ENCODE peak calls at places on chromosomes 1 and 21, in seven cellular contexts. One of them, this sample, is unnamed.

GRCh38 chr1:225942574-225942973 is 1.6 kb upstream of the LEFTY2 start:
- DNase-seq in CD8-positive, alpha-beta memory T cell: no peak
- DNase-seq in left ventricle myocardium inferior: no peak
- DNase-seq in transverse colon: peak
- DNase-seq in CD8-positive, alpha-beta T cell: no peak
- DNase-seq in bronchial epithelial cell: no peak
- DNase-seq in heart left ventricle: no peak
- DNase-seq in this sample: no peak

GRCh38 chr1:213369465-213369864 is 318.4 kb downstream of the RPS6KC1 start:
- DNase-seq in CD8-positive, alpha-beta T cell: no peak
- DNase-seq in bronchial epithelial cell: no peak
- DNase-seq in heart left ventricle: no peak
- DNase-seq in transverse colon: no peak
- DNase-seq in left ventricle myocardium inferior: no peak
- DNase-seq in CD8-positive, alpha-beta memory T cell: no peak
- DNase-seq in this sample: no peak

GRCh38 chr1:216641669-216642460 is 81.4 kb downstream of the ESRRG start:
- DNase-seq in left ventricle myocardium inferior: no peak
- DNase-seq in CD8-positive, alpha-beta memory T cell: no peak
- DNase-seq in CD8-positive, alpha-beta T cell: no peak
- DNase-seq in transverse colon: no peak
- DNase-seq in bronchial epithelial cell: no peak
- DNase-seq in heart left ventricle: no peak
- DNase-seq in this sample: no peak

GRCh38 chr1:115056395-115056798 is 26.8 kb downstream of the TSHB start:
- DNase-seq in CD8-positive, alpha-beta T cell: no peak
- DNase-seq in left ventricle myocardium inferior: no peak
- DNase-seq in CD8-positive, alpha-beta memory T cell: no peak
- DNase-seq in transverse colon: peak
- DNase-seq in bronchial epithelial cell: peak
- DNase-seq in heart left ventricle: no peak
- DNase-seq in this sample: no peak

GRCh38 chr21:34243562-34243961 is 120.2 kb upstream of the KCNE2 start:
- DNase-seq in transverse colon: peak
- DNase-seq in CD8-positive, alpha-beta T cell: no peak
- DNase-seq in bronchial epithelial cell: peak
- DNase-seq in left ventricle myocardium inferior: no peak
- DNase-seq in CD8-positive, alpha-beta memory T cell: no peak
- DNase-seq in heart left ventricle: peak
- DNase-seq in this sample: peak

GRCh38 chr1:43300661-43301094 is at the start of gene TIE1:
- DNase-seq in bronchial epithelial cell: no peak
- DNase-seq in left ventricle myocardium inferior: peak
- DNase-seq in transverse colon: no peak
- DNase-seq in heart left ventricle: peak
- DNase-seq in CD8-positive, alpha-beta memory T cell: no peak
- DNase-seq in CD8-positive, alpha-beta T cell: no peak
- DNase-seq in this sample: no peak

GRCh38 chr1:20882837-20883236 is 95.7 kb upstream of the HP1BP3 start:
- DNase-seq in CD8-positive, alpha-beta T cell: no peak
- DNase-seq in bronchial epithelial cell: no peak
- DNase-seq in CD8-positive, alpha-beta memory T cell: no peak
- DNase-seq in left ventricle myocardium inferior: no peak
- DNase-seq in transverse colon: no peak
- DNase-seq in heart left ventricle: no peak
- DNase-seq in this sample: no peak

GRCh38 chr1:119347858-119348257 is 20.7 kb upstream of the HAO2 start:
- DNase-seq in heart left ventricle: no peak
- DNase-seq in bronchial epithelial cell: peak
- DNase-seq in left ventricle myocardium inferior: no peak
- DNase-seq in transverse colon: no peak
- DNase-seq in CD8-positive, alpha-beta T cell: no peak
- DNase-seq in CD8-positive, alpha-beta memory T cell: no peak
- DNase-seq in this sample: no peak

GRCh38 chr1:38940339-38941047 is 1.1 kb downstream of the RHBDL2 start:
- DNase-seq in CD8-positive, alpha-beta memory T cell: no peak
- DNase-seq in bronchial epithelial cell: no peak
- DNase-seq in CD8-positive, alpha-beta T cell: no peak
- DNase-seq in left ventricle myocardium inferior: no peak
- DNase-seq in transverse colon: peak
- DNase-seq in heart left ventricle: no peak
- DNase-seq in this sample: no peak

GRCh38 chr1:37108596-37109188 is 74.4 kb upstream of the GRIK3 start:
- DNase-seq in CD8-positive, alpha-beta T cell: no peak
- DNase-seq in bronchial epithelial cell: no peak
- DNase-seq in heart left ventricle: no peak
- DNase-seq in transverse colon: no peak
- DNase-seq in left ventricle myocardium inferior: no peak
- DNase-seq in CD8-positive, alpha-beta memory T cell: no peak
- DNase-seq in this sample: no peak

GRCh38 chr1:207698822-207699483 is 52.9 kb upstream of the CD46 start:
- DNase-seq in CD8-positive, alpha-beta memory T cell: no peak
- DNase-seq in left ventricle myocardium inferior: peak
- DNase-seq in bronchial epithelial cell: peak
- DNase-seq in heart left ventricle: peak
- DNase-seq in transverse colon: peak
- DNase-seq in CD8-positive, alpha-beta T cell: peak
- DNase-seq in this sample: peak

GRCh38 chr1:223662943-223663342 is 2.6 kb downstream of the CAPN8 start:
- DNase-seq in heart left ventricle: no peak
- DNase-seq in CD8-positive, alpha-beta memory T cell: no peak
- DNase-seq in bronchial epithelial cell: peak
- DNase-seq in CD8-positive, alpha-beta T cell: no peak
- DNase-seq in left ventricle myocardium inferior: no peak
- DNase-seq in transverse colon: no peak
- DNase-seq in this sample: no peak

GRCh38 chr1:239044829-239045228 is 341.5 kb upstream of the CHRM3 start:
- DNase-seq in transverse colon: no peak
- DNase-seq in bronchial epithelial cell: no peak
- DNase-seq in heart left ventricle: no peak
- DNase-seq in CD8-positive, alpha-beta T cell: no peak
- DNase-seq in CD8-positive, alpha-beta memory T cell: no peak
- DNase-seq in left ventricle myocardium inferior: no peak
- DNase-seq in this sample: no peak

GRCh38 chr21:31545036-31545435 is 114.5 kb upstream of the SOD1 start:
- DNase-seq in transverse colon: no peak
- DNase-seq in bronchial epithelial cell: no peak
- DNase-seq in CD8-positive, alpha-beta T cell: no peak
- DNase-seq in CD8-positive, alpha-beta memory T cell: no peak
- DNase-seq in left ventricle myocardium inferior: no peak
- DNase-seq in heart left ventricle: no peak
- DNase-seq in this sample: no peak

DNA sequence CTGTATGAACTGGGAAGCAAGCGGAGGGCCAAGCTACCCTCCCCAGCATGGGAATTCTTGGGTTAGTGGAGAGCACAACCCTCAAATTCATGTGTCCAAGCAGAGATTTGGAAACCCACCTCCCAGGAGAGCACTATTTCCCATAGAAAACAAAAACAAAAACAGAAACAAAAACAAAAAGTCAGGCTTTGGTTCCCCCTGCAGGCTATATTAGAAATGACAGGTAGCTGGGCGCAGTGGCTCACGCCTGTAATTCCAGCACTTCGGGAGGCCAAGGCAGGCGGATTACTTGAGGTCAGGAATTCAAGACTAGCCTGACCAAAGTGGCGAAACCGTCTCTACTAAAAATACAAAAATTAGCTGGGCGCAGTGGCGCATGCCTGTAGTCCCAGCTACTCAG is 10.8 kb downstream of the MINDY1 start:
- DNase-seq in bronchial epithelial cell: no peak
- DNase-seq in left ventricle myocardium inferior: peak
- DNase-seq in CD8-positive, alpha-beta memory T cell: peak
- DNase-seq in heart left ventricle: no peak
- DNase-seq in transverse colon: no peak
- DNase-seq in CD8-positive, alpha-beta T cell: no peak
- DNase-seq in this sample: no peak
- H3K4me3 ChIP-seq in bronchial epithelial cell: no peak
- H3K4me3 ChIP-seq in left ventricle myocardium inferior: peak
- H3K4me3 ChIP-seq in CD8-positive, alpha-beta memory T cell: no peak
- H3K4me3 ChIP-seq in heart left ventricle: no peak
- H3K4me3 ChIP-seq in transverse colon: no peak
- H3K4me3 ChIP-seq in CD8-positive, alpha-beta T cell: no peak
- H3K4me3 ChIP-seq in this sample: no peak

DNA sequence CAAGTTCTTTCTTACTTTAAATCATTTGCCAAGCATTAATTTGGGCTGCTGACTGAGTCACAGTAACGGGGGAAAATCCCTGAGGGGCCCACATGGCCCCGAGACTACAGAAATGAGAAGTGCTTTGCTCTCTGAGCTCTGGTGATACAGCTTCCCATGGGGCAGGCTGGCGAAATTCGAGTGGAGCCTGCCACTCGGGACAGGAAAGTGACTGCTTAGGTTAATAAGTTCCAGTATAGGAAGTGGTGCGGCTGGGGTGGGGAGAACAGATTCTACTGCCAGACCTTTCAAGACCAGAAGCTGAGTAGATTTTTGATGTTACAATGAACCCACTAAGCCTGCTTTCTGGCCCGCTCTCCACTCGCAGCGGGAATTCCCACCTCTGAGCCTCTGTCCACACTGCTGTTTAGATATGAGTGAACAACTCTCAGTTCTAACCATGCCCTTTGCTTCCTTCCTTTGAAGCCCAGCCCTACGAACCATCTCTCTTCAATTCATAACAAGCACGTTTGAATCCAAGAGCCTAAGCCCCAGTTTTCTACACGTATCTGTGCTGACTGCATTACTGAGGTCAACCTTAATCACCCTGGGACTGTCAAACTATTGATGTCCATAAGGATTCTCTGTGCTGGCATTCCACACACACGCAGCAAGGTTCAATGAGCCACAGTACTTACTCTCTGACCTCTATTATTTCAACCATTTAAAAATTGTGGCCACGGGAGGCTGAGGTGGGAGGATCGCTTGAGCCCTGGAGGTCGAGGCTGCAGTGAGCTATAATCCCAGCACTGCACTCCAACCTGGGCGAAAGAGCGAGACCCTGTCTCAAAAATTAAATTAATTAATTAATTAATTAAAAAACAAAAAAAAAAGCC is 9.6 kb downstream of the ZBTB17 start:
- DNase-seq in left ventricle myocardium inferior: no peak
- DNase-seq in bronchial epithelial cell: peak
- DNase-seq in heart left ventricle: no peak
- DNase-seq in transverse colon: peak
- DNase-seq in CD8-positive, alpha-beta memory T cell: peak
- DNase-seq in CD8-positive, alpha-beta T cell: peak
- DNase-seq in this sample: no peak
- H3K4me3 ChIP-seq in left ventricle myocardium inferior: peak
- H3K4me3 ChIP-seq in bronchial epithelial cell: no peak
- H3K4me3 ChIP-seq in heart left ventricle: no peak
- H3K4me3 ChIP-seq in transverse colon: no peak
- H3K4me3 ChIP-seq in CD8-positive, alpha-beta memory T cell: peak
- H3K4me3 ChIP-seq in CD8-positive, alpha-beta T cell: peak
- H3K4me3 ChIP-seq in this sample: no peak

DNA sequence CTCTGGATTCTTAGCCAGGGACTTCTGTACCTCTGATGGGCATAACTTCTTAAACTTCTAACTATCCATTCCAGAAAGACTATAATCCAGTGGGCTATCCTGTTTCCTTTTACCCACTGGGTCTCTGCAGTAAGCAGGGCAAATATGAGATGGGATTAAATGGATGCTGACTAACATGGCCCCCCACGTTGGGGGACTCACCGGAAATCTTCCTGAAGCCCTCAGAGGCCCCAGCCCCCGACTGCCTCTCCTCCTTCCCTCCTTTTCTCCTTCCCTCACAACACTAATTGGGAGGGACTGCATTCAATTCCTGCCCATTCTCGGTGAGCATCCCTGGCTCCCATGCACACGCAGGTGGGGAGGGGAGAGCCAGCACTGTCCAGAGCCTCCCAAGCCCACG is 70.1 kb downstream of the SSBP3 start:
- DNase-seq in transverse colon: no peak
- DNase-seq in bronchial epithelial cell: no peak
- DNase-seq in CD8-positive, alpha-beta memory T cell: no peak
- DNase-seq in CD8-positive, alpha-beta T cell: no peak
- DNase-seq in left ventricle myocardium inferior: no peak
- DNase-seq in heart left ventricle: no peak
- DNase-seq in this sample: no peak
- H3K4me3 ChIP-seq in transverse colon: no peak
- H3K4me3 ChIP-seq in bronchial epithelial cell: no peak
- H3K4me3 ChIP-seq in CD8-positive, alpha-beta memory T cell: no peak
- H3K4me3 ChIP-seq in CD8-positive, alpha-beta T cell: no peak
- H3K4me3 ChIP-seq in left ventricle myocardium inferior: peak
- H3K4me3 ChIP-seq in heart left ventricle: no peak
- H3K4me3 ChIP-seq in this sample: no peak

DNA sequence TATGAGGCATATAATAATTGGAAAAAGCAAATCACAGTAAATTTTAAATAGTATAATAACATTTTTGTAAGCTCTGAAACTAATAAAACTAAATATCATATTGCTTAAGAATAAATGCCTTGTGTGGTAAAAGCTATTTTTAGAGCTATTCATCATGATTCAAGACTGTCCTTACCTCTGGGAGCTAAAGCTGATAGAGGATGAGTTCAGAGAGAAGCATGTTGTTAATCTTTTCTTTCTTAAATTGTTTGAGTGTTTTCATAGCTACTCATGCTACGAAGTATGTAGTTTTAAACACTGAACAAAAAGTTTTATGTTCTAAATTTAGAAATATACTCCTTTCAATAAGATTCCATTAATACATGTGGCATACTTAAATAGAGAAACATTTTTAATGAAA is 30.5 kb downstream of the IFI16 start:
- DNase-seq in heart left ventricle: no peak
- DNase-seq in bronchial epithelial cell: no peak
- DNase-seq in transverse colon: no peak
- DNase-seq in CD8-positive, alpha-beta memory T cell: no peak
- DNase-seq in left ventricle myocardium inferior: no peak
- DNase-seq in CD8-positive, alpha-beta T cell: no peak
- DNase-seq in this sample: no peak
- H3K4me3 ChIP-seq in heart left ventricle: no peak
- H3K4me3 ChIP-seq in bronchial epithelial cell: no peak
- H3K4me3 ChIP-seq in transverse colon: no peak
- H3K4me3 ChIP-seq in CD8-positive, alpha-beta memory T cell: no peak
- H3K4me3 ChIP-seq in left ventricle myocardium inferior: no peak
- H3K4me3 ChIP-seq in CD8-positive, alpha-beta T cell: no peak
- H3K4me3 ChIP-seq in this sample: no peak

GRCh38 chr21:41927727-41928409 is 25.9 kb downstream of the C2CD2 start:
- DNase-seq in left ventricle myocardium inferior: no peak
- DNase-seq in transverse colon: no peak
- DNase-seq in bronchial epithelial cell: no peak
- DNase-seq in CD8-positive, alpha-beta memory T cell: no peak
- DNase-seq in heart left ventricle: no peak
- DNase-seq in CD8-positive, alpha-beta T cell: peak
- DNase-seq in this sample: no peak
- H3K4me3 ChIP-seq in left ventricle myocardium inferior: no peak
- H3K4me3 ChIP-seq in transverse colon: no peak
- H3K4me3 ChIP-seq in bronchial epithelial cell: no peak
- H3K4me3 ChIP-seq in CD8-positive, alpha-beta memory T cell: no peak
- H3K4me3 ChIP-seq in heart left ventricle: no peak
- H3K4me3 ChIP-seq in CD8-positive, alpha-beta T cell: no peak
- H3K4me3 ChIP-seq in this sample: no peak

This sample was measured in Jurkat, Clone E6-1.